ENCODE peak calls at places on chromosomes 11 and 22, in six cellular contexts. E, R, B, A, W and P are unnamed samples.

GRCh38 chr11:20839231-20839630 is 169.8 kb downstream of the NELL1 start:
- DNase-seq in E (no peak), R (no peak), B (no peak), A (no peak), W (no peak), P (no peak)

GRCh38 chr11:108062336-108062735 is 53.6 kb downstream of the CUL5 start:
- DNase-seq in E (no peak), R (no peak), B (no peak), A (no peak), W (no peak), P (no peak)

GRCh38 chr22:44465563-44465962 is 32.5 kb downstream of the RTL6 start:
- DNase-seq in E (no peak), R (no peak), B (no peak), A (no peak), W (no peak), P (no peak)

GRCh38 chr11:116366980-116367640 is 405.7 kb downstream of the BUD13 start:
- DNase-seq in E (no peak), R (peak; percentile 56), B (no peak), A (no peak), W (peak; percentile 91), P (no peak)

GRCh38 chr11:11992257-11992690 is 16.2 kb downstream of the DKK3 start:
- DNase-seq in E (no peak), R (no peak), B (no peak), A (no peak), W (peak; percentile 89), P (peak; percentile 66)

GRCh38 chr11:116953525-116954284 is 116.3 kb upstream of the APOA1 start:
- DNase-seq in E (no peak), R (no peak), B (no peak), A (no peak), W (no peak), P (no peak)

GRCh38 chr11:43879789-43880639 is 617 bp upstream of the ALKBH3 start:
- DNase-seq in E (no peak), R (no peak), B (no peak), A (no peak), W (no peak), P (no peak)

GRCh38 chr11:71433648-71434450 is 14.3 kb downstream of the DHCR7 start:
- DNase-seq in E (no peak), R (no peak), B (no peak), A (no peak), W (no peak), P (peak; percentile 22)

DNA sequence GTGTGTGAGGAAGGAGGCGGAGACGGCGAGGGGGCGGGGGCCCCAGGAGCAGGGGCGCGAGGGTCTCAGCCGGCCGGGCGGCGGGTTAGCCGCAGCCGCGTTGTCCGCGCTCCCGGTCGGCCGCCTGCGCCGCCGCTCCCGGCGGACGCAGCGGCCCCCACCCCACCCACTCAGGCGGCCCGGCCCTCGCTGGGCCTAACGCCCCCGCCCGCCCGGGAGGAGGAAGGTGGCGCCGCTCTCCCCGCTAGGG is at the start of gene FCHSD2:
- DNase-seq in E (no peak), R (no peak), B (no peak), A (no peak), W (no peak), P (no peak)
- H3K18ac ChIP-seq in E (peak within 1 kb of the TSS; percentile 54), R (peak within 1 kb of the TSS; percentile 89), B (peak within 1 kb of the TSS; percentile 99), A (peak within 1 kb of the TSS; percentile 81), W (peak within 1 kb of the TSS; percentile 97), P (peak within 1 kb of the TSS; percentile 88)

GRCh38 chr22:47250995-47251765 is 488.7 kb downstream of the TBC1D22A start:
- DNase-seq in E (no peak), R (no peak), B (no peak), A (no peak), W (no peak), P (no peak)
- H3K9me3 ChIP-seq in E (peaks cover 2% of the 10 kb centered on the region), R (peaks cover 71% of the 10 kb centered on the region), B (peaks cover 49% of the 10 kb centered on the region), A (peaks cover 74% of the 10 kb centered on the region), W (peaks cover 47% of the 10 kb centered on the region), P (peaks cover 9% of the 10 kb centered on the region)

GRCh38 chr11:69702239-69702668 is 1.6 kb downstream of the FGF19 start:
- DNase-seq in E (no peak), R (peak; percentile 89), B (no peak), A (peak; percentile 73), W (no peak), P (no peak)
- H3K18ac ChIP-seq in E (no peak overlapping the region), R (peak overlapping the region; percentile 91), B (peak overlapping the region; percentile 81), A (peak overlapping the region; percentile 91), W (no peak overlapping the region), P (peak overlapping the region; percentile 38)

GRCh38 chr22:47373648-47374272 is 611.3 kb downstream of the TBC1D22A start:
- DNase-seq in E (no peak), R (no peak), B (no peak), A (no peak), W (no peak), P (no peak)

GRCh38 chr22:47374273-47374771 is 611.9 kb downstream of the TBC1D22A start:
- DNase-seq in E (no peak), R (no peak), B (no peak), A (no peak), W (no peak), P (no peak)

GRCh38 chr22:47375621-47376321 is 613.3 kb downstream of the TBC1D22A start:
- DNase-seq in E (no peak), R (no peak), B (no peak), A (no peak), W (no peak), P (no peak)

GRCh38 chr22:47376322-47376700 is 613.9 kb downstream of the TBC1D22A start:
- DNase-seq in E (no peak), R (no peak), B (no peak), A (no peak), W (no peak), P (no peak)

GRCh38 chr22:47374901-47375575 is 612.6 kb downstream of the TBC1D22A start:
- DNase-seq in E (no peak), R (no peak), B (no peak), A (no peak), W (no peak), P (no peak)
- H3K9me3 ChIP-seq in E (peaks cover 4% of the 10 kb centered on the region), R (peaks cover 84% of the 10 kb centered on the region), B (peaks cover 70% of the 10 kb centered on the region), A (peaks cover 96% of the 10 kb centered on the region), W (peaks cover 80% of the 10 kb centered on the region), P (no peaks in the 10 kb centered on the region)

GRCh38 chr11:66328307-66329144 is 7.7 kb downstream of the RIN1 start:
- DNase-seq in E (peak; percentile 70), R (peak; percentile 90), B (peak; percentile 71), A (peak; percentile 94), W (peak; percentile 40), P (peak; percentile 86)

GRCh38 chr11:66329165-66329673 is 7.0 kb downstream of the RIN1 start:
- DNase-seq in E (no peak), R (no peak), B (no peak), A (no peak), W (no peak), P (no peak)

GRCh38 chr11:66326261-66327111 is 9.6 kb upstream of the CD248 start:
- DNase-seq in E (no peak), R (no peak), B (no peak), A (peak; percentile 52), W (no peak), P (peak; percentile 60)

GRCh38 chr11:66328036-66328306 is 8.3 kb downstream of the RIN1 start:
- DNase-seq in E (no peak), R (no peak), B (no peak), A (no peak), W (no peak), P (no peak)

GRCh38 chr11:66327171-66328035 is 8.8 kb downstream of the RIN1 start:
- DNase-seq in E (peak; percentile 64), R (no peak), B (no peak), A (peak; percentile 50), W (no peak), P (peak; percentile 84)
- H3K18ac ChIP-seq in E (peak overlapping the region; percentile 95), R (no peak overlapping the region), B (peak overlapping the region; percentile 72), A (peak overlapping the region; percentile 19), W (peak overlapping the region; percentile 63), P (peak overlapping the region; percentile 96)